ENCODE peak calls at places on chromosomes 11 and 22, in four cellular contexts. One of them, this sample, is unnamed. For H3K27me3, the result is how much of the 10 kb centered on the place peaks cover.

GRCh38 chr22:21587803-21588611 is 20.5 kb downstream of the UBE2L3 start:
- DNase-seq in colonic mucosa: no peak
- DNase-seq in keratinocyte: no peak
- DNase-seq in IMR-90: peak
- DNase-seq in this sample: peak

GRCh38 chr11:27812341-27812740 is 112.1 kb upstream of the BDNF start:
- DNase-seq in IMR-90: peak
- DNase-seq in keratinocyte: no peak
- DNase-seq in colonic mucosa: no peak
- DNase-seq in this sample: no peak

GRCh38 chr11:39990413-39990812 is 1469.0 kb downstream of the LRRC4C start:
- DNase-seq in keratinocyte: no peak
- DNase-seq in colonic mucosa: no peak
- DNase-seq in IMR-90: no peak
- DNase-seq in this sample: no peak

GRCh38 chr11:45369294-45369693 is 83.2 kb upstream of the SYT13 start:
- DNase-seq in keratinocyte: no peak
- DNase-seq in IMR-90: no peak
- DNase-seq in colonic mucosa: no peak
- DNase-seq in this sample: no peak

GRCh38 chr11:85062626-85063025 is 564.5 kb downstream of the DLG2 start:
- DNase-seq in keratinocyte: no peak
- DNase-seq in IMR-90: no peak
- DNase-seq in colonic mucosa: no peak
- DNase-seq in this sample: no peak

GRCh38 chr11:69492201-69492991 is 10.9 kb downstream of the LINC01488 start:
- DNase-seq in IMR-90: peak
- DNase-seq in keratinocyte: no peak
- DNase-seq in colonic mucosa: no peak
- DNase-seq in this sample: no peak

GRCh38 chr22:46758098-46758497 is 4.4 kb upstream of the TBC1D22A start:
- DNase-seq in keratinocyte: no peak
- DNase-seq in IMR-90: no peak
- DNase-seq in colonic mucosa: no peak
- DNase-seq in this sample: no peak

GRCh38 chr11:113730887-113731726 is 25.0 kb upstream of the TMPRSS5 start:
- DNase-seq in colonic mucosa: peak
- DNase-seq in IMR-90: peak
- DNase-seq in keratinocyte: no peak
- DNase-seq in this sample: peak

GRCh38 chr22:37549704-37550059 is 10.6 kb upstream of the CDC42EP1 start:
- DNase-seq in colonic mucosa: no peak
- DNase-seq in IMR-90: peak
- DNase-seq in keratinocyte: no peak
- DNase-seq in this sample: no peak

GRCh38 chr11:62664405-62665074 is 470 bp downstream of the C11orf98 start:
- DNase-seq in IMR-90: peak
- DNase-seq in colonic mucosa: peak
- DNase-seq in keratinocyte: no peak
- DNase-seq in this sample: no peak

GRCh38 chr11:102406099-102406498 is 46.5 kb downstream of the TMEM123 start:
- DNase-seq in keratinocyte: no peak
- DNase-seq in colonic mucosa: no peak
- DNase-seq in IMR-90: no peak
- DNase-seq in this sample: no peak
- H3K27me3 ChIP-seq in keratinocyte: under half
- H3K27me3 ChIP-seq in colonic mucosa: under half
- H3K27me3 ChIP-seq in IMR-90: under half
- H3K27me3 ChIP-seq in this sample: under half

DNA sequence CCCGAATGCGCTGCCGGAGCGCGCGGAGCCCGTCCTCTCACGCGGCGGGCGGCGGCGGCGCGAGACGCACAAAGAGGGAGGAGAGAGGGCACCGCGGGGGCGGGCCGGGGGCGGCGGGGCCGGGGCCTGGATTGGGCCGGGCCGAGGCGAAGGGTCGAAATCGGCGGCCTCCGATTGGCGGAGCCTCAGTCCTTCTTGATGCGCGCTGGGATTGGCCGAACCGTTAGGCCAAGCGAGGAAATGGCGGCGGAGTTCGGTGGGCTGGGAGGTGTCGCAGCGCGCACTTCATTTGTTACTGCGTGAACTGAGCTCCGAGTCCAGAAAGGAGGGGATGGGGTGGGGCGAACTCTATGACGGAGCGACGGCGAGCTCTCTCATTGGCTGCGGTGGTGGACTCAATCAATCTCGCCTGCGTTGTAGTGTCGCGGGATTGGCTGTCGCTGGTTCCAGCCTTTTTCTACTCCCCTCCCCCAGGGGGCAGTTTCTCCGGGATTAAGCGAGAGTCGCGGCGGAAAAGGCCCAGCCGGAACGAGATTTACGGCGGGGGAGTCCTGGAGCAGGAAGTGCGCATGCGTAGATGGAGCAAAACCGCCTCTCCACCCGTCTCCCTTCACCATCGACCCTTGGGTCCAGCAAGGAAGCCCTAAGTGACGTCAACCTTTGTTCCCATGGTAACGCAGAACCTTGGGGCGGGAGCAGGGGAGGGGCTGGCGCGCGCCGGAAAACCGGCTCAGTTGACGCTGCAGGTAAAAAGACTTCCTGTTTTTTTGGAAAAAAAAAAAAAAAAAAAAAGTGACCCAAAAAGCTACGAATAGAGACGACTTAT is at the start of gene SF1:
- DNase-seq in colonic mucosa: peak
- DNase-seq in IMR-90: peak
- DNase-seq in keratinocyte: peak
- DNase-seq in this sample: peak
- TF ChIP-seq CTCF in colonic mucosa: no peak
- TF ChIP-seq CTCF in IMR-90: peak
- TF ChIP-seq CTCF in keratinocyte: no peak
- TF ChIP-seq CTCF in this sample: no peak

GRCh38 chr11:64227405-64227956 is 1.4 kb downstream of the NUDT22 start:
- DNase-seq in keratinocyte: no peak
- DNase-seq in colonic mucosa: peak
- DNase-seq in IMR-90: no peak
- DNase-seq in this sample: no peak

GRCh38 chr11:64226507-64227051 is 505 bp downstream of the NUDT22 start:
- DNase-seq in IMR-90: no peak
- DNase-seq in colonic mucosa: peak
- DNase-seq in keratinocyte: no peak
- DNase-seq in this sample: no peak

GRCh38 chr11:64224151-64224890 is 1.7 kb downstream of the TRPT1 start:
- DNase-seq in IMR-90: no peak
- DNase-seq in keratinocyte: no peak
- DNase-seq in colonic mucosa: no peak
- DNase-seq in this sample: no peak

GRCh38 chr11:64224891-64225607 is 937 bp downstream of the TRPT1 start:
- DNase-seq in keratinocyte: no peak
- DNase-seq in IMR-90: no peak
- DNase-seq in colonic mucosa: no peak
- DNase-seq in this sample: no peak

GRCh38 chr11:64225608-64226506 is at the start of the genes NUDT22 and TRPT1:
- DNase-seq in keratinocyte: no peak
- DNase-seq in IMR-90: peak
- DNase-seq in colonic mucosa: peak
- DNase-seq in this sample: no peak
- H3K27me3 ChIP-seq in keratinocyte: under half
- H3K27me3 ChIP-seq in IMR-90: under half
- H3K27me3 ChIP-seq in colonic mucosa: under half
- H3K27me3 ChIP-seq in this sample: under half

GRCh38 chr11:77416357-77416756 is 57.5 kb downstream of the PAK1 start:
- DNase-seq in keratinocyte: no peak
- DNase-seq in IMR-90: no peak
- DNase-seq in colonic mucosa: no peak
- DNase-seq in this sample: no peak

GRCh38 chr11:77411717-77412441 is 62.0 kb downstream of the PAK1 start:
- DNase-seq in keratinocyte: peak
- DNase-seq in colonic mucosa: peak
- DNase-seq in IMR-90: peak
- DNase-seq in this sample: peak

GRCh38 chr11:77412814-77413213 is 61.1 kb downstream of the PAK1 start:
- DNase-seq in IMR-90: no peak
- DNase-seq in keratinocyte: no peak
- DNase-seq in colonic mucosa: no peak
- DNase-seq in this sample: no peak

GRCh38 chr11:77411238-77411637 is 62.7 kb downstream of the PAK1 start:
- DNase-seq in keratinocyte: no peak
- DNase-seq in colonic mucosa: peak
- DNase-seq in IMR-90: peak
- DNase-seq in this sample: no peak

DNA sequence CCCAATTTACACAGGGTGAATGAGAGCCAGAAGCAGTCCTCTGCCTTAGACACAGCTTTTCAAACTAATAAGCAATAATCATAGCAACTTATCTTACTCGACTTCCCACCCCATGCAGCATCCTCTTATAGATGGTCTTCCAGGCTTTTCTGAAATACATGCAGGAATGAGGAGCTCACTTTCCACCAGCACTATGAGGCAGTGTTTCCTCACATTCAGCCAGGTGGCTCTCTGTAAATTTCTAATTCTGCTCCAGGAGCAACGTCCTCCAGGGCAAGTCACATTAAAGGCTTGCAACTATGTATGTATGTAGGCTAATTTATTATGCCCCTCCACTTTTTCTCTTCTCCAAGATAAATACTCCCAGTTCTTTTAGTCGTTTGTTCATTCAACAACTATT is 60.0 kb downstream of the PAK1 start:
- DNase-seq in keratinocyte: no peak
- DNase-seq in IMR-90: no peak
- DNase-seq in colonic mucosa: no peak
- DNase-seq in this sample: no peak
- TF ChIP-seq CTCF in keratinocyte: peak
- TF ChIP-seq CTCF in IMR-90: no peak
- TF ChIP-seq CTCF in colonic mucosa: no peak
- TF ChIP-seq CTCF in this sample: no peak